ENCODE peak calls at places on chromosome 7, in nine cellular contexts. One of them, this sample, is unnamed.

GRCh38 chr7:41085244-41085643 is 617.6 kb downstream of the INHBA start:
- DNase-seq in RWPE1: peak; percentile 11
- DNase-seq in Peyer's patch: no peak
- DNase-seq in heart right ventricle: no peak
- DNase-seq in lower lobe of right lung: no peak
- DNase-seq in IMR-90: peak; percentile 73
- DNase-seq in neural progenitor cell: no peak
- DNase-seq in thyroid gland: no peak
- DNase-seq in stomach: no peak
- DNase-seq in this sample: no peak

GRCh38 chr7:91089382-91089963 is 174.8 kb upstream of the FZD1 start:
- DNase-seq in RWPE1: peak; percentile 20
- DNase-seq in Peyer's patch: no peak
- DNase-seq in heart right ventricle: no peak
- DNase-seq in lower lobe of right lung: no peak
- DNase-seq in IMR-90: peak; percentile 48
- DNase-seq in neural progenitor cell: peak; percentile 48
- DNase-seq in thyroid gland: no peak
- DNase-seq in stomach: no peak
- DNase-seq in this sample: no peak

GRCh38 chr7:131170440-131171105 is 157.1 kb upstream of the MKLN1 start:
- DNase-seq in RWPE1: no peak
- DNase-seq in Peyer's patch: no peak
- DNase-seq in heart right ventricle: no peak
- DNase-seq in lower lobe of right lung: no peak
- DNase-seq in IMR-90: peak; percentile 59
- DNase-seq in neural progenitor cell: peak; percentile 27
- DNase-seq in thyroid gland: no peak
- DNase-seq in stomach: no peak
- DNase-seq in this sample: no peak

GRCh38 chr7:77258593-77258992 is 59.0 kb upstream of the FGL2 start:
- DNase-seq in RWPE1: no peak
- DNase-seq in Peyer's patch: no peak
- DNase-seq in heart right ventricle: no peak
- DNase-seq in lower lobe of right lung: no peak
- DNase-seq in IMR-90: no peak
- DNase-seq in neural progenitor cell: no peak
- DNase-seq in thyroid gland: no peak
- DNase-seq in stomach: no peak
- DNase-seq in this sample: no peak

GRCh38 chr7:149223746-149224145 is 15.7 kb upstream of the ZNF212 start:
- DNase-seq in RWPE1: no peak
- DNase-seq in Peyer's patch: no peak
- DNase-seq in heart right ventricle: no peak
- DNase-seq in lower lobe of right lung: no peak
- DNase-seq in IMR-90: no peak
- DNase-seq in neural progenitor cell: no peak
- DNase-seq in thyroid gland: no peak
- DNase-seq in stomach: no peak
- DNase-seq in this sample: no peak

GRCh38 chr7:148402159-148402558 is 188.4 kb upstream of the C7orf33 start:
- DNase-seq in RWPE1: peak; percentile 25
- DNase-seq in Peyer's patch: no peak
- DNase-seq in heart right ventricle: no peak
- DNase-seq in lower lobe of right lung: no peak
- DNase-seq in IMR-90: no peak
- DNase-seq in neural progenitor cell: no peak
- DNase-seq in thyroid gland: no peak
- DNase-seq in stomach: no peak
- DNase-seq in this sample: no peak

GRCh38 chr7:27098493-27099223 is 2.9 kb upstream of the HOXA1 start:
- DNase-seq in RWPE1: peak; percentile 48
- DNase-seq in Peyer's patch: peak; percentile 73
- DNase-seq in heart right ventricle: no peak
- DNase-seq in lower lobe of right lung: no peak
- DNase-seq in IMR-90: peak; percentile 80
- DNase-seq in neural progenitor cell: peak; percentile 73
- DNase-seq in thyroid gland: no peak
- DNase-seq in stomach: no peak
- DNase-seq in this sample: no peak

GRCh38 chr7:70618020-70618551 is 513.9 kb upstream of the GALNT17 start:
- DNase-seq in RWPE1: no peak
- DNase-seq in Peyer's patch: no peak
- DNase-seq in heart right ventricle: peak; percentile 30
- DNase-seq in lower lobe of right lung: no peak
- DNase-seq in IMR-90: no peak
- DNase-seq in neural progenitor cell: no peak
- DNase-seq in thyroid gland: no peak
- DNase-seq in stomach: no peak
- DNase-seq in this sample: no peak

GRCh38 chr7:117219485-117219884 is 103.4 kb downstream of the WNT2 start:
- DNase-seq in RWPE1: no peak
- DNase-seq in Peyer's patch: no peak
- DNase-seq in heart right ventricle: no peak
- DNase-seq in lower lobe of right lung: no peak
- DNase-seq in IMR-90: peak; percentile 41
- DNase-seq in neural progenitor cell: no peak
- DNase-seq in thyroid gland: no peak
- DNase-seq in stomach: no peak
- DNase-seq in this sample: no peak

GRCh38 chr7:22001345-22002004 is 55.8 kb upstream of the CDCA7L start:
- DNase-seq in RWPE1: peak; percentile 93
- DNase-seq in Peyer's patch: no peak
- DNase-seq in heart right ventricle: peak; percentile 28
- DNase-seq in lower lobe of right lung: no peak
- DNase-seq in IMR-90: peak; percentile 80
- DNase-seq in neural progenitor cell: peak; percentile 51
- DNase-seq in thyroid gland: no peak
- DNase-seq in stomach: no peak
- DNase-seq in this sample: no peak

GRCh38 chr7:73822319-73823173 is 8.2 kb upstream of the CLDN4 start:
- DNase-seq in RWPE1: peak; percentile 96
- DNase-seq in Peyer's patch: peak; percentile 94
- DNase-seq in heart right ventricle: no peak
- DNase-seq in lower lobe of right lung: no peak
- DNase-seq in IMR-90: peak; percentile 97
- DNase-seq in neural progenitor cell: peak; percentile 51
- DNase-seq in thyroid gland: peak; percentile 97
- DNase-seq in stomach: no peak
- DNase-seq in this sample: peak; percentile 49

GRCh38 chr7:46854958-46855473 is 726.9 kb downstream of the TNS3 start:
- DNase-seq in RWPE1: no peak
- DNase-seq in Peyer's patch: no peak
- DNase-seq in heart right ventricle: no peak
- DNase-seq in lower lobe of right lung: no peak
- DNase-seq in IMR-90: peak; percentile 75
- DNase-seq in neural progenitor cell: no peak
- DNase-seq in thyroid gland: no peak
- DNase-seq in stomach: no peak
- DNase-seq in this sample: no peak

GRCh38 chr7:121530251-121531174 is 134.4 kb upstream of the FAM3C start:
- DNase-seq in RWPE1: peak; percentile 77
- DNase-seq in Peyer's patch: peak; percentile 67
- DNase-seq in heart right ventricle: peak; percentile 6
- DNase-seq in lower lobe of right lung: no peak
- DNase-seq in IMR-90: peak; percentile 81
- DNase-seq in neural progenitor cell: no peak
- DNase-seq in thyroid gland: no peak
- DNase-seq in stomach: peak; percentile 26
- DNase-seq in this sample: no peak

GRCh38 chr7:64618785-64619456 is 47.0 kb upstream of the ZNF107 start:
- DNase-seq in RWPE1: peak; percentile 17
- DNase-seq in Peyer's patch: no peak
- DNase-seq in heart right ventricle: peak; percentile 40
- DNase-seq in lower lobe of right lung: no peak
- DNase-seq in IMR-90: peak; percentile 60
- DNase-seq in neural progenitor cell: peak; percentile 44
- DNase-seq in thyroid gland: no peak
- DNase-seq in stomach: no peak
- DNase-seq in this sample: no peak

DNA sequence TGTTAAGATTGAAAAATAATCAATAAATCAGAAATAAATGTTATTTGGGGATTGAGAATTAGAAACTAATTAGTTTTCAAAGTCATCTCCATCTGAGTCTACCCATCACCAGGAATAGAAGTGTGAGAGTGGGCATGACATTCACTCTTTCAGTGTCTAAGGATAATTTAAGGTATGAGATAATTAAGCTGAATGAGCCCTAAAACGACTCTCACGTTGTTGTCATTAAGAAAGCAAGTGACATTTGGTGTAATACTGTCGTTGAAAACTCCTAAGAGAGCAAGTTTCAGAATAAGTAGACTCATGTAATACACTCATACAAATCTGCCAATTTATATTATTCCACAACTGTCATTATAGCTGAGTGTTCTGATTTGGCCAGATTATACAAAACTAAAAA is 7.1 kb downstream of the AGMO start:
- DNase-seq in RWPE1: no peak
- DNase-seq in Peyer's patch: no peak
- DNase-seq in heart right ventricle: no peak
- DNase-seq in lower lobe of right lung: no peak
- DNase-seq in IMR-90: no peak
- DNase-seq in neural progenitor cell: no peak
- DNase-seq in thyroid gland: no peak
- DNase-seq in stomach: no peak
- DNase-seq in this sample: no peak
- H3K27ac ChIP-seq in RWPE1: no peak overlapping the region
- H3K27ac ChIP-seq in Peyer's patch: no peak overlapping the region
- H3K27ac ChIP-seq in heart right ventricle: peak overlapping the region; percentile 25
- H3K27ac ChIP-seq in lower lobe of right lung: no peak overlapping the region
- H3K27ac ChIP-seq in IMR-90: no peak overlapping the region
- H3K27ac ChIP-seq in neural progenitor cell: no peak overlapping the region
- H3K27ac ChIP-seq in thyroid gland: no peak overlapping the region
- H3K27ac ChIP-seq in stomach: no peak overlapping the region
- H3K27ac ChIP-seq in this sample: no peak overlapping the region

GRCh38 chr7:132379292-132379691 is 197.0 kb downstream of the PLXNA4 start:
- DNase-seq in RWPE1: no peak
- DNase-seq in Peyer's patch: no peak
- DNase-seq in heart right ventricle: no peak
- DNase-seq in lower lobe of right lung: no peak
- DNase-seq in IMR-90: no peak
- DNase-seq in neural progenitor cell: no peak
- DNase-seq in thyroid gland: no peak
- DNase-seq in stomach: no peak
- DNase-seq in this sample: no peak

GRCh38 chr7:132381742-132382472 is 194.4 kb downstream of the PLXNA4 start:
- DNase-seq in RWPE1: no peak
- DNase-seq in Peyer's patch: no peak
- DNase-seq in heart right ventricle: no peak
- DNase-seq in lower lobe of right lung: no peak
- DNase-seq in IMR-90: no peak
- DNase-seq in neural progenitor cell: no peak
- DNase-seq in thyroid gland: no peak
- DNase-seq in stomach: peak; percentile 44
- DNase-seq in this sample: no peak

GRCh38 chr7:132377703-132378584 is 198.3 kb downstream of the PLXNA4 start:
- DNase-seq in RWPE1: no peak
- DNase-seq in Peyer's patch: peak; percentile 67
- DNase-seq in heart right ventricle: no peak
- DNase-seq in lower lobe of right lung: no peak
- DNase-seq in IMR-90: no peak
- DNase-seq in neural progenitor cell: no peak
- DNase-seq in thyroid gland: no peak
- DNase-seq in stomach: no peak
- DNase-seq in this sample: no peak

GRCh38 chr7:132377043-132377442 is 199.2 kb downstream of the PLXNA4 start:
- DNase-seq in RWPE1: no peak
- DNase-seq in Peyer's patch: no peak
- DNase-seq in heart right ventricle: no peak
- DNase-seq in lower lobe of right lung: no peak
- DNase-seq in IMR-90: no peak
- DNase-seq in neural progenitor cell: no peak
- DNase-seq in thyroid gland: no peak
- DNase-seq in stomach: no peak
- DNase-seq in this sample: no peak

GRCh38 chr7:132380065-132380464 is 196.2 kb downstream of the PLXNA4 start:
- DNase-seq in RWPE1: no peak
- DNase-seq in Peyer's patch: peak; percentile 52
- DNase-seq in heart right ventricle: peak; percentile 49
- DNase-seq in lower lobe of right lung: no peak
- DNase-seq in IMR-90: no peak
- DNase-seq in neural progenitor cell: peak; percentile 22
- DNase-seq in thyroid gland: no peak
- DNase-seq in stomach: no peak
- DNase-seq in this sample: peak; percentile 28
- TF ChIP-seq CTCF in RWPE1: no peak
- TF ChIP-seq CTCF in Peyer's patch: peak; percentile 36
- TF ChIP-seq CTCF in heart right ventricle: peak; percentile 22
- TF ChIP-seq CTCF in lower lobe of right lung: no peak
- TF ChIP-seq CTCF in IMR-90: no peak
- TF ChIP-seq CTCF in neural progenitor cell: no peak
- TF ChIP-seq CTCF in thyroid gland: no peak
- TF ChIP-seq CTCF in stomach: no peak
- TF ChIP-seq CTCF in this sample: no peak

GRCh38 chr7:44382459-44383300 is 57.3 kb upstream of the CAMK2B start:
- DNase-seq in RWPE1: no peak
- DNase-seq in Peyer's patch: no peak
- DNase-seq in heart right ventricle: no peak
- DNase-seq in lower lobe of right lung: no peak
- DNase-seq in IMR-90: peak; percentile 43
- DNase-seq in neural progenitor cell: no peak
- DNase-seq in thyroid gland: no peak
- DNase-seq in stomach: peak; percentile 13
- DNase-seq in this sample: peak; percentile 6

GRCh38 chr7:44386139-44386913 is 60.9 kb upstream of the CAMK2B start:
- DNase-seq in RWPE1: no peak
- DNase-seq in Peyer's patch: no peak
- DNase-seq in heart right ventricle: no peak
- DNase-seq in lower lobe of right lung: no peak
- DNase-seq in IMR-90: peak; percentile 24
- DNase-seq in neural progenitor cell: no peak
- DNase-seq in thyroid gland: peak; percentile 67
- DNase-seq in stomach: peak; percentile 21
- DNase-seq in this sample: no peak

GRCh38 chr7:44383566-44383965 is 58.2 kb upstream of the CAMK2B start:
- DNase-seq in RWPE1: no peak
- DNase-seq in Peyer's patch: peak; percentile 34
- DNase-seq in heart right ventricle: no peak
- DNase-seq in lower lobe of right lung: no peak
- DNase-seq in IMR-90: peak; percentile 81
- DNase-seq in neural progenitor cell: no peak
- DNase-seq in thyroid gland: no peak
- DNase-seq in stomach: peak; percentile 21
- DNase-seq in this sample: no peak

GRCh38 chr7:44385384-44386138 is 60.2 kb upstream of the CAMK2B start:
- DNase-seq in RWPE1: no peak
- DNase-seq in Peyer's patch: no peak
- DNase-seq in heart right ventricle: no peak
- DNase-seq in lower lobe of right lung: no peak
- DNase-seq in IMR-90: no peak
- DNase-seq in neural progenitor cell: no peak
- DNase-seq in thyroid gland: peak; percentile 12
- DNase-seq in stomach: peak; percentile 22
- DNase-seq in this sample: no peak

GRCh38 chr7:44384586-44385383 is 59.4 kb upstream of the CAMK2B start:
- DNase-seq in RWPE1: no peak
- DNase-seq in Peyer's patch: peak; percentile 22
- DNase-seq in heart right ventricle: no peak
- DNase-seq in lower lobe of right lung: no peak
- DNase-seq in IMR-90: no peak
- DNase-seq in neural progenitor cell: no peak
- DNase-seq in thyroid gland: peak; percentile 44
- DNase-seq in stomach: peak; percentile 22
- DNase-seq in this sample: no peak
- H3K27ac ChIP-seq in RWPE1: peak overlapping the region; percentile 15
- H3K27ac ChIP-seq in Peyer's patch: no peak overlapping the region
- H3K27ac ChIP-seq in heart right ventricle: no peak overlapping the region
- H3K27ac ChIP-seq in lower lobe of right lung: no peak overlapping the region
- H3K27ac ChIP-seq in IMR-90: no peak overlapping the region
- H3K27ac ChIP-seq in neural progenitor cell: no peak overlapping the region
- H3K27ac ChIP-seq in thyroid gland: no peak overlapping the region
- H3K27ac ChIP-seq in stomach: no peak overlapping the region
- H3K27ac ChIP-seq in this sample: no peak overlapping the region

GRCh38 chr7:30164567-30164966 is 29.8 kb downstream of the MTURN start:
- DNase-seq in RWPE1: peak; percentile 68
- DNase-seq in Peyer's patch: no peak
- DNase-seq in heart right ventricle: no peak
- DNase-seq in lower lobe of right lung: no peak
- DNase-seq in IMR-90: peak; percentile 54
- DNase-seq in neural progenitor cell: peak; percentile 67
- DNase-seq in thyroid gland: peak; percentile 25
- DNase-seq in stomach: no peak
- DNase-seq in this sample: peak; percentile 46
- TF ChIP-seq CTCF in RWPE1: peak; percentile 74
- TF ChIP-seq CTCF in Peyer's patch: peak; percentile 64
- TF ChIP-seq CTCF in heart right ventricle: peak; percentile 75
- TF ChIP-seq CTCF in lower lobe of right lung: peak; percentile 54
- TF ChIP-seq CTCF in IMR-90: peak; percentile 71
- TF ChIP-seq CTCF in neural progenitor cell: peak; percentile 74
- TF ChIP-seq CTCF in thyroid gland: peak; percentile 72
- TF ChIP-seq CTCF in stomach: peak; percentile 49
- TF ChIP-seq CTCF in this sample: peak; percentile 15

This sample was measured in body of pancreas.